ENCODE peak calls at places on chromosome X, in four cellular contexts. T is WERI-Rb-1, F is thyroid gland, N is heart left ventricle. H is an unnamed sample.

GRCh38 chrX:119643696-119644095 is 37.5 kb upstream of the NKRF start:
- DNase-seq in T (no peak), F (no peak), N (no peak), H (no peak)

GRCh38 chrX:115147220-115147619 is 42.0 kb upstream of the RBMXL3 start:
- DNase-seq in T (no peak), F (no peak), N (no peak), H (no peak)

GRCh38 chrX:153361781-153362397 is 27.9 kb downstream of the ZNF275 start:
- DNase-seq in T (no peak), F (no peak), N (no peak), H (peak; percentile 15)

GRCh38 chrX:95762716-95763115 is 921.9 kb upstream of the DIAPH2 start:
- DNase-seq in T (no peak), F (no peak), N (no peak), H (peak; percentile 46)

GRCh38 chrX:23840674-23841073 is 57.7 kb downstream of the SAT1 start:
- DNase-seq in T (no peak), F (no peak), N (no peak), H (no peak)

GRCh38 chrX:111100191-111100590 is 4.2 kb downstream of the PAK3 start:
- DNase-seq in T (peak; percentile 26), F (no peak), N (no peak), H (peak; percentile 77)

GRCh38 chrX:47991263-47992092 is 12.3 kb downstream of the ZNF182 start:
- DNase-seq in T (no peak), F (no peak), N (no peak), H (peak; percentile 67)

GRCh38 chrX:135200297-135200696 is 29.1 kb upstream of the CT55 start:
- DNase-seq in T (no peak), F (no peak), N (no peak), H (no peak)

GRCh38 chrX:119238557-119238956 is 2.5 kb downstream of the PGRMC1 start:
- DNase-seq in T (no peak), F (no peak), N (no peak), H (no peak)

DNA sequence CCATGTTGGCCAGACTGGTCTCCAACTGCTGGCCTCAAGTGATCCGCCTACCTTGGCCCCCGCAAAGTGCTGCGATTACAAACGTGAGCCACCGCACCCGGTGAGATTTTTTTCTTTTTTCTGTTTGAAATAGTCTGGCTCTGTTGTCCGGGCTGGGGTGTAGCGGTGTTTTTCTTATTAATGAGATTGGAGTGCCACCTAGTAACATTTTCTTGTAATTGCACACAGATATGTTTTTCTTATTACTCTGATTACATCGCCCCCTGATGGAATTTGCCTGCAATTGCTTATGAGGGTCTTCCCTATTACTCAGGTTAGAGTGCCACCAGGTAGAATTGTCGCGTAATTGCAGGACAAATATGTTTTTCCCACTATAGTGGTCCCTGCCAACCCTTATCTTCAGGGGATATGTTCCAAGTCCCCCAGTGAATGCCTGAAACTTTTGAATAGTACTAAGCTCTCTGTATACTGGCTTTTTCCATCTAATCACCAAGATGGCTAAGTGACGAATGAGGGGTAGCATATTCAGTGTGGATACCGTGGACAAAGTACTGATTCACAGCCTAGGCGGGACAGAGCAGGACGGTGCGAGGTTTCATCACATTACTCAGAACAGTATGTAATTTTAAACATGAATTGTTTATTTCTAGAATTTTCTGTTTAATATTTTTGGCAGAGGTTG is 8.6 kb upstream of the PDHA1 start:
- DNase-seq in T (peak; percentile 44), F (no peak), N (no peak), H (peak; percentile 10)
- TF ChIP-seq CTCF in T (peak; percentile 39), F (no peak), N (no peak), H (peak; percentile 13)

GRCh38 chrX:40150503-40150902 is 52.7 kb upstream of the BCOR start:
- DNase-seq in T (no peak), F (no peak), N (no peak), H (no peak)

GRCh38 chrX:40153335-40154221 is 55.8 kb upstream of the BCOR start:
- DNase-seq in T (peak; percentile 50), F (peak; percentile 55), N (peak; percentile 37), H (peak; percentile 56)

GRCh38 chrX:40151211-40152172 is 53.7 kb upstream of the BCOR start:
- DNase-seq in T (peak; percentile 52), F (peak; percentile 87), N (peak; percentile 9), H (peak; percentile 81)

GRCh38 chrX:40152706-40153334 is 55.1 kb upstream of the BCOR start:
- DNase-seq in T (peak; percentile 16), F (peak; percentile 81), N (peak; percentile 49), H (no peak)

DNA sequence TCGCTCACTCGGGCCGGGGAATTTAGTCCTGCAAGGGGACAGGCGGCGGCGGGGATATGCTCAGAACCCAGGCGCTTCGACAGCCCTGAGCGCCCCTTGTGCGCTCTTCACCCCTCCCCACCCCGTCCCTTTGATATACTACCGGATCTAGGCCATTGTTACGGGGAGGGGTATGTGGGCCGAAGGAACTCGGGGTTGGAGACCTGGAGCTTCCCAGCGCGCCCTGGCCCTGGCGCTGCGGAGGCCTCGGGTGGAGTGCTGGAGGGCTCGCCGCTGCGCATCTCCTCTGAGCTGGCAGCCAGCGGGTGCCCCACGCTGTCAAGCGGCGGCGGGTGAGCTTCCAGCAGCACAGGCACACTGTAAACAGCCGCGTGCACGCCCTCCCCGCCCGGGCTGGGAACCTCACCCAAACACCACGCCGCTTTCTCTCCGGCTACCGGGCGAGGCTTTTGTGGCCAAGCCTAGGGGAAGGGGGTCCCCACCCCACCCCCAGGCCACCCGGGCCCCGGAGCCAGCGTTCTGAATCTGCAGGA is 54.5 kb upstream of the BCOR start:
- DNase-seq in T (no peak), F (no peak), N (peak; percentile 19), H (no peak)
- H3K27ac ChIP-seq in T (peak overlapping the region; percentile 98), F (peak overlapping the region; percentile 63), N (peak overlapping the region; percentile 82), H (no peak overlapping the region)

DNA sequence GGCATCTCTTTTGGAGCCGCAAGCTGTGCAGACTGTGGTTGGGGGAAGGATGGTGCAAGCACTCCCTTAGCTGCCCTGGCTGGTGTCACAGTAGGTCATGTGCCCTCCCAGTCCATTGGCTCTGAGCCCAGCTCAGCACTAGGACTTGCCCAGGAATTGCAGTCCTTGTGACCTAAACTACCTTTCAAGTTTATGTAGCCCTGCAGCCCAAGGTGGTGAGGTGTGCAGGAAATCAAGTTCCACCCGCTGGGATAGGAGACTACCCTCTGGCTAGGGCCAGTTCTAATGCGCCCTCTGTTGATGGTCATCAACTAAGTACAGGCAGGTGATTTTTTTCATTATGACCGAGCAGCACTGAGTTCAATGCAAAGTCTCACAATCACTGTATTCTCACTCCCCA is 335.2 kb downstream of the UBE2NL start:
- DNase-seq in T (no peak), F (no peak), N (no peak), H (peak; percentile 0)
- TF ChIP-seq CTCF in T (peak; percentile 35), F (no peak), N (no peak), H (no peak)

GRCh38 chrX:17075004-17075403 is 128.5 kb downstream of the REPS2 start:
- DNase-seq in T (no peak), F (no peak), N (no peak), H (no peak)

GRCh38 chrX:17081535-17081934 is 135.1 kb downstream of the REPS2 start:
- DNase-seq in T (no peak), F (no peak), N (no peak), H (no peak)

GRCh38 chrX:17081969-17082368 is 135.5 kb downstream of the REPS2 start:
- DNase-seq in T (no peak), F (no peak), N (no peak), H (no peak)

GRCh38 chrX:17078031-17078730 is 131.7 kb downstream of the REPS2 start:
- DNase-seq in T (no peak), F (no peak), N (peak; percentile 6), H (no peak)

DNA sequence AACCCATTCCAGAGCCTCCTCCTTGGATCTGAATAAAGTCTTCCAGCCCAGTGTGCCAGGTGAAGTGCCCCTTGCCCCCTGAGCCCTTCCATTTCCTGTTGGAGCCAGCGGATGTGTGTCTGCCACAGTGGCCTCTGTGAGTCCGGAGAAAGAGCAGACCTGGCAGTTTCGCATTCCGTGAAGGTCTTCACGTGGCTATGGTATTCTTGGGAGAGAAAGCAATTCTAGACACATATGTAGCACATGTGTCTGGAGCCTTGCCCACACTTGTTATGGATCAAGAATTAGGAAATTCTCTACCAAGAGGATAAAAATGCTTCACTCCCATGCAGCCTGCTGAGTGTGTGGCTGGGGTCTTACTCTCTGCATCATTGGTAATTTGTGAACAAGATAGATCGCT is 130.9 kb downstream of the REPS2 start:
- DNase-seq in T (no peak), F (no peak), N (no peak), H (no peak)
- H3K27ac ChIP-seq in T (no peak overlapping the region), F (no peak overlapping the region), N (no peak overlapping the region), H (no peak overlapping the region)

DNA sequence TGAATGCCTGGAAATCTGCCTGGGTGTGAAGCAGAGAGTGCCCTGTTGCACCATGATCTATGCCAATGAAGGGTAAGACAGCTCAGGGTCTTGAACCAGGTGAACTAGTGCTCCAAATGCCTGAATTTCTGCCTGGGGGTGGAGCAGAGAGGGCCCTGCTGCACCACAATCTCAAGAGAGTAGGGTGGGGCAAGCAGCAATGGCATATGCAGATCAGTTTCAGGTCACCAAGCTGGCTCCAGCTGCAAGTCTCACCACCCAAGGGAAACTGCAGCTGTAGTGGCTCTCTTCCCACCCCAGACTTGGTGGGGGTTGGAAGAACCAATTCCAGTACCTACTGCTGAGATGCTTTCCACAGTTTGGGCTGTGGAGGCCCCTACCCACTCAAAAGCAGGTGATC is 147.0 kb downstream of the SPANXN1 start:
- DNase-seq in T (no peak), F (no peak), N (no peak), H (no peak)
- TF ChIP-seq CTCF in T (no peak), F (no peak), N (no peak), H (no peak)

DNA sequence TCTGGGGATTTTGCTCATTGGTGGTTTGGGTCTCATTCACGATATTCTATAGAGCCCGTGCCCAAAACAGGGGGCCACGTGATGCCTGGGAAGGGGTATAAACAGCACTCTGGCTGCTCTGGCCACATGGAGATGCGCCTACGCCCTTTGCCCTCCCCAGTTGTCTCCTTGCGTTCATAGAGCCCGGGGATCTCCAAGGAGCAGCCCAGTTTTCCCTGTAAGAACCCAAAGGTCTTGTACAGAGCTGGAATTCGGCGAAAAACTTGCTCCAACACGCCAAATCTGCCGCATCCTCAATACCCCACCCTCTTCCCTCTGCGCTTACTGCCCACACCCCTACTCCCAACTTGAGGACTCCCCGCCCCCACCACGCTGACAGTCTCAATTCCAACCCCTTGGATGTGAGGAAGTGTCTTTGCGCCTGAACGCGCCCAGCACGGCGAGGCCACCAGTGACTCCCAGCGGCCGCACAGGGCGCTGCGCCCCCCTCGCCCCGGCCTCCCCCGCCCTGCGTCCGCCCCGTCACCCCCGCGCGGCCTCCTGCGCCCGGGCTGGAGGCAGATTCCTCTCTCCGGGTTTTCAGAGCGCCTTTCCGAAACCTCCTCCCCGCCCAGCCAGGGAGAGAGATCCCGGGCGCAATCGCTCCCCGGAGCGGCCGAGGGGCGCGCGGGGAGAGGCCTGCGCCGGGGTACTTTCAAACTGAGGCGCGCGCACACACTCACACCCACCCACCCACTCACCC is at the start of gene NHS:
- DNase-seq in T (peak; percentile 49), F (peak; percentile 69), N (peak; percentile 61), H (peak; percentile 83)
- H3K27ac ChIP-seq in T (no peak within 1 kb of the TSS), F (no peak within 1 kb of the TSS), N (peak within 1 kb of the TSS; percentile 21), H (no peak within 1 kb of the TSS)